ENCODE peak calls at places on chromosomes 7 and 10, in seven cellular contexts. J, B, K, F, S, O and M are unnamed samples.

GRCh38 chr10:17307149-17307548 is 79.1 kb downstream of the VIM start:
- DNase-seq in J (no peak), B (no peak), K (no peak), F (no peak), S (no peak), O (no peak), M (no peak)

GRCh38 chr10:14010083-14010551 is 320.6 kb downstream of the FRMD4A start:
- DNase-seq in J (no peak), B (no peak), K (no peak), F (no peak), S (no peak), O (no peak), M (no peak)

GRCh38 chr7:76191783-76192240 is 9.9 kb upstream of the SRRM3 start:
- DNase-seq in J (peak; percentile 84), B (no peak), K (peak; percentile 72), F (peak; percentile 46), S (peak; percentile 72), O (peak; percentile 34), M (peak; percentile 43)

GRCh38 chr10:19043431-19043830 is 5.2 kb upstream of the MALRD1 start:
- DNase-seq in J (no peak), B (no peak), K (no peak), F (no peak), S (no peak), O (no peak), M (no peak)

GRCh38 chr10:47359101-47359500 is 10.9 kb downstream of the RBP3 start:
- DNase-seq in J (no peak), B (no peak), K (no peak), F (no peak), S (no peak), O (no peak), M (no peak)

GRCh38 chr10:96661632-96662031 is 58.7 kb downstream of the PIK3AP1 start:
- DNase-seq in J (no peak), B (no peak), K (no peak), F (no peak), S (no peak), O (no peak), M (no peak)

GRCh38 chr10:43878386-43878785 is 229.7 kb upstream of the ZNF32 start:
- DNase-seq in J (no peak), B (no peak), K (peak; percentile 75), F (no peak), S (no peak), O (no peak), M (no peak)

GRCh38 chr10:126171555-126171954 is 216.7 kb downstream of the ADAM12 start:
- DNase-seq in J (no peak), B (no peak), K (no peak), F (no peak), S (no peak), O (no peak), M (no peak)

GRCh38 chr10:127163632-127164031 is 32.8 kb downstream of the INSYN2A start:
- DNase-seq in J (peak; percentile 11), B (no peak), K (peak; percentile 30), F (no peak), S (no peak), O (no peak), M (no peak)

GRCh38 chr7:111903797-111904196 is 302.4 kb downstream of the DOCK4 start:
- DNase-seq in J (no peak), B (no peak), K (no peak), F (no peak), S (no peak), O (no peak), M (no peak)

GRCh38 chr7:107856806-107857540 is 34.0 kb upstream of the DLD start:
- DNase-seq in J (peak; percentile 25), B (no peak), K (no peak), F (peak; percentile 67), S (no peak), O (no peak), M (no peak)

GRCh38 chr7:44087914-44088838 is 5.8 kb upstream of the POLM start:
- DNase-seq in J (no peak), B (no peak), K (peak; percentile 82), F (no peak), S (no peak), O (no peak), M (no peak)

GRCh38 chr7:134809611-134810010 is 30.2 kb downstream of the CALD1 start:
- DNase-seq in J (no peak), B (no peak), K (no peak), F (no peak), S (no peak), O (no peak), M (no peak)

GRCh38 chr7:155808551-155809331 is 3.5 kb downstream of the SHH start:
- DNase-seq in J (no peak), B (no peak), K (no peak), F (peak; percentile 65), S (no peak), O (no peak), M (no peak)

GRCh38 chr7:107372298-107372697 is 97.6 kb upstream of the GPR22 start:
- DNase-seq in J (no peak), B (no peak), K (no peak), F (no peak), S (no peak), O (no peak), M (no peak)

GRCh38 chr7:157687845-157688244 is 351.0 kb downstream of the DNAJB6 start:
- DNase-seq in J (no peak), B (no peak), K (no peak), F (no peak), S (no peak), O (no peak), M (no peak)

GRCh38 chr7:157687158-157687557 is 350.4 kb downstream of the DNAJB6 start:
- DNase-seq in J (no peak), B (no peak), K (no peak), F (no peak), S (no peak), O (no peak), M (no peak)

GRCh38 chr7:157684596-157685429 is 348.0 kb downstream of the DNAJB6 start:
- DNase-seq in J (no peak), B (no peak), K (peak; percentile 42), F (no peak), S (no peak), O (no peak), M (no peak)

GRCh38 chr7:157685430-157686284 is 348.9 kb downstream of the DNAJB6 start:
- DNase-seq in J (no peak), B (no peak), K (peak; percentile 44), F (no peak), S (no peak), O (no peak), M (no peak)

GRCh38 chr7:157686285-157686894 is 349.6 kb downstream of the DNAJB6 start:
- DNase-seq in J (no peak), B (no peak), K (no peak), F (no peak), S (no peak), O (no peak), M (no peak)
- TF ChIP-seq JUND in J (no peak), B (no peak), K (no peak), F (no peak), S (no peak), O (no peak), M (no peak)

GRCh38 chr10:79088613-79089355 is 20.0 kb downstream of the ZMIZ1 start:
- DNase-seq in J (no peak), B (no peak), K (no peak), F (no peak), S (no peak), O (no peak), M (no peak)

GRCh38 chr10:79092292-79092896 is 23.6 kb downstream of the ZMIZ1 start:
- DNase-seq in J (no peak), B (no peak), K (no peak), F (no peak), S (no peak), O (no peak), M (no peak)

GRCh38 chr10:79089579-79090110 is 20.9 kb downstream of the ZMIZ1 start:
- DNase-seq in J (no peak), B (no peak), K (no peak), F (no peak), S (no peak), O (no peak), M (no peak)

GRCh38 chr10:79088176-79088575 is 19.4 kb downstream of the ZMIZ1 start:
- DNase-seq in J (peak; percentile 94), B (no peak), K (no peak), F (no peak), S (no peak), O (no peak), M (no peak)

DNA sequence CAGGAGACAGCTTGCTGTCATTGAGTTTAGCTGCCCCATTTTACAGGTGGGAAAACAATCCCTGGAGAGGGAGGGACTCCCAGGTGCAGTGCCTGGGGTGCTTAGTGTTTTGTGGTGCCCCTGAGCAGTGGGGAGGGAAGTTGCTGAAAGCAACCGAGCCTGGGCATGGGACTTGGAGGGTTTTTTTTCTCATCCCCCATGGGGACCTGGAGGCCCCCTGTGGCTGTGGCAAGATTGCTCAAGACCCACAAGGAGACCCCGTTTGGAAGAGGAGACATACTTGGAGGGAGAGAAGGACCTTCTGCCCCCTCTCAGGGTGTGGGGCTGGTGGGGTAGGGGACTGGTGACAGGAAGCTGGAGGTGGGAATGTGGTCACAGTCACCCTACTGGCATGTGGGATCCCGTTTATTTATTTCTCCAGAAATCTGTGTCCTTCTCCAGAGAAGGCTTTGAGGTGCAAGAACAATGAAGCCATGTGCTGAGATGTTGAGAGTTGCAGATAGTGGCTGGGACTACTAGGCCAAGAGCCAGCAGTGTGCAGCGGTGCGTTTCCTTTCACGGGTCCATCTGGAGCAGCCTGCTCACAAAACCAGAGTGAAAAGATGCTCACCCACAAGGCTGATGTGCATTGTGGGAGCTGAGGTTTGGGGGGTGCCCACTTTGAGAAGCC is 21.5 kb downstream of the ZMIZ1 start:
- DNase-seq in J (no peak), B (no peak), K (peak; percentile 62), F (no peak), S (no peak), O (no peak), M (no peak)
- TF ChIP-seq JUND in J (no peak), B (no peak), K (no peak), F (no peak), S (no peak), O (no peak), M (no peak)

GRCh38 chr7:129343099-129343700 is 91.0 kb upstream of the STRIP2 start:
- DNase-seq in J (peak; percentile 56), B (no peak), K (peak; percentile 64), F (peak; percentile 19), S (peak; percentile 58), O (no peak), M (peak; percentile 37)
- TF ChIP-seq JUND in J (no peak), B (no peak), K (no peak), F (no peak), S (no peak), O (no peak), M (no peak)

GRCh38 chr10:99917963-99918825 is 91.6 kb downstream of the DNMBP start:
- DNase-seq in J (peak; percentile 42), B (no peak), K (peak; percentile 13), F (no peak), S (no peak), O (peak; percentile 34), M (no peak)

GRCh38 chr10:99920486-99920885 is 89.3 kb downstream of the DNMBP start:
- DNase-seq in J (no peak), B (no peak), K (no peak), F (no peak), S (no peak), O (no peak), M (no peak)

GRCh38 chr10:99921948-99922347 is 87.8 kb downstream of the DNMBP start:
- DNase-seq in J (no peak), B (no peak), K (no peak), F (no peak), S (no peak), O (no peak), M (peak; percentile 71)

GRCh38 chr10:99924451-99924850 is 85.3 kb downstream of the DNMBP start:
- DNase-seq in J (no peak), B (no peak), K (no peak), F (no peak), S (no peak), O (no peak), M (no peak)

GRCh38 chr10:99920901-99921300 is 88.8 kb downstream of the DNMBP start:
- DNase-seq in J (no peak), B (no peak), K (no peak), F (no peak), S (no peak), O (no peak), M (no peak)
- TF ChIP-seq JUND in J (no peak), B (no peak), K (no peak), F (no peak), S (no peak), O (no peak), M (peak; percentile 70)